ENCODE peak calls at places on chromosomes 13 and 19, in seven cellular contexts. O is body of pancreas, S is NCI-H460, K is aorta, W is GM06990, R is NCI-H1092 treated with DMSO at 0.1 percent for 48 hours, U is heart right ventricle. E is an unnamed sample.

GRCh38 chr19:5246554-5247155 is 94.0 kb downstream of the PTPRS start:
- DNase-seq in R (no peak), U (no peak), O (no peak), K (no peak), W (no peak), S (no peak), E (no peak)

GRCh38 chr13:43751624-43752023 is 35.1 kb downstream of the ENOX1 start:
- DNase-seq in W (no peak), K (no peak), R (no peak), U (no peak), S (no peak), O (no peak), E (no peak)

GRCh38 chr13:40221460-40222201 is 444.8 kb downstream of the FOXO1 start:
- DNase-seq in W (no peak), O (peak; percentile 43), K (no peak), U (no peak), S (no peak), R (no peak), E (no peak)

GRCh38 chr19:4647676-4648644 is 8.6 kb downstream of the TNFAIP8L1 start:
- DNase-seq in R (no peak), S (no peak), K (no peak), O (peak; percentile 25), W (no peak), U (peak; percentile 74), E (no peak)

GRCh38 chr13:67515895-67516294 is 285.8 kb upstream of the PCDH9 start:
- DNase-seq in W (no peak), S (no peak), K (no peak), U (no peak), O (no peak), R (no peak), E (no peak)

GRCh38 chr19:52498571-52498970 is 28.9 kb upstream of the ZNF808 start:
- DNase-seq in S (no peak), W (no peak), R (no peak), K (no peak), U (no peak), O (no peak), E (no peak)

GRCh38 chr13:34103854-34104253 is 285.9 kb downstream of the RFC3 start:
- DNase-seq in O (no peak), U (no peak), R (no peak), W (no peak), K (no peak), S (no peak), E (no peak)

GRCh38 chr13:95250961-95251360 is 50.3 kb downstream of the ABCC4 start:
- DNase-seq in S (no peak), W (no peak), O (no peak), K (no peak), U (no peak), R (no peak), E (no peak)

GRCh38 chr13:76038920-76039716 is 403.0 kb downstream of the LMO7 start:
- DNase-seq in S (no peak), U (no peak), O (no peak), R (no peak), K (no peak), W (no peak), E (no peak)

GRCh38 chr13:27379694-27380596 is 44.5 kb upstream of the GTF3A start:
- DNase-seq in U (peak; percentile 39), K (peak; percentile 56), S (peak; percentile 40), R (peak; percentile 69), W (peak; percentile 21), O (peak; percentile 80), E (peak; percentile 67)

GRCh38 chr19:45362291-45362690 is 8.1 kb downstream of the ERCC2 start:
- DNase-seq in O (no peak), W (no peak), S (no peak), K (no peak), U (no peak), R (no peak), E (no peak)

E was measured in CD14-positive monocyte.